ENCODE peak calls at places on chromosomes 3 and 15, in ten cellular contexts. L is mucosa of descending colon, C is heart right ventricle, M is epithelial cell of proximal tubule, F is cardiac muscle cell, V is progenitor cell of endocrine pancreas, S is keratinocyte, Y is suprapubic skin, I is chondrocyte, W is A549. P is an unnamed sample.

GRCh38 chr15:29612701-29613100 is 209.6 kb downstream of the TJP1 start:
- DNase-seq in L (no peak), C (no peak), M (no peak), F (peak), V (no peak), S (no peak), Y (no peak), I (no peak), W (no peak), P (no peak)

GRCh38 chr3:53083496-53083895 is 37.6 kb upstream of the SFMBT1 start:
- DNase-seq in L (no peak), C (peak), M (no peak), F (peak), V (no peak), S (no peak), Y (no peak), I (no peak), W (no peak), P (no peak)

GRCh38 chr3:158845748-158846350 is 44.0 kb downstream of the MFSD1 start:
- DNase-seq in L (no peak), C (peak), M (no peak), F (peak), V (peak), S (no peak), Y (no peak), I (no peak), W (peak), P (no peak)

GRCh38 chr3:73451276-73451973 is 173.3 kb downstream of the PDZRN3 start:
- DNase-seq in L (no peak), C (no peak), M (no peak), F (no peak), V (no peak), S (no peak), Y (no peak), I (no peak), W (no peak), P (no peak)

GRCh38 chr3:114290911-114291901 is 2.6 kb upstream of the TIGIT start:
- DNase-seq in L (peak), C (peak), M (no peak), F (peak), V (peak), S (no peak), Y (peak), I (no peak), W (peak), P (peak)

GRCh38 chr3:3157484-3157883 is 22.0 kb downstream of the CRBN start:
- DNase-seq in L (no peak), C (no peak), M (no peak), F (no peak), V (no peak), S (no peak), Y (no peak), I (no peak), W (no peak), P (no peak)

GRCh38 chr15:65206750-65207149 is 4.5 kb downstream of the CILP start:
- DNase-seq in L (no peak), C (no peak), M (no peak), F (no peak), V (no peak), S (no peak), Y (no peak), I (no peak), W (no peak), P (no peak)

GRCh38 chr3:128367726-128368125 is 99.0 kb downstream of the DNAJB8 start:
- DNase-seq in L (no peak), C (no peak), M (no peak), F (no peak), V (no peak), S (no peak), Y (no peak), I (peak), W (no peak), P (no peak)

GRCh38 chr15:90915808-90916440 is 12.8 kb downstream of the MAN2A2 start:
- DNase-seq in L (peak), C (peak), M (no peak), F (peak), V (no peak), S (no peak), Y (no peak), I (no peak), W (no peak), P (peak)

GRCh38 chr3:4580346-4581019 is 87.3 kb downstream of the ITPR1 start:
- DNase-seq in L (no peak), C (peak), M (no peak), F (no peak), V (no peak), S (no peak), Y (no peak), I (no peak), W (no peak), P (no peak)

GRCh38 chr3:71973337-71974030 is 188.5 kb upstream of the PROK2 start:
- DNase-seq in L (no peak), C (peak), M (no peak), F (no peak), V (no peak), S (no peak), Y (no peak), I (no peak), W (no peak), P (no peak)

GRCh38 chr3:103295974-103296570 is 861.3 kb downstream of the ZPLD1 start:
- DNase-seq in L (no peak), C (no peak), M (no peak), F (peak), V (no peak), S (no peak), Y (no peak), I (no peak), W (no peak), P (no peak)

GRCh38 chr3:120909602-120909878 is 1.5 kb downstream of the STXBP5L start:
- DNase-seq in L (no peak), C (no peak), M (no peak), F (no peak), V (no peak), S (no peak), Y (no peak), I (no peak), W (no peak), P (no peak)

GRCh38 chr3:13879946-13880810 is at the start of gene WNT7A:
- DNase-seq in L (no peak), C (no peak), M (no peak), F (peak), V (peak), S (no peak), Y (peak), I (peak), W (peak), P (no peak)

GRCh38 chr15:37819191-37819590 is 115.2 kb upstream of the TMCO5A start:
- DNase-seq in L (no peak), C (no peak), M (no peak), F (peak), V (no peak), S (no peak), Y (no peak), I (no peak), W (no peak), P (no peak)

GRCh38 chr3:127349501-127350171 is 61.8 kb upstream of the PRR20G start:
- DNase-seq in L (no peak), C (no peak), M (no peak), F (no peak), V (no peak), S (no peak), Y (no peak), I (no peak), W (no peak), P (no peak)

GRCh38 chr3:132521921-132522320 is 75.1 kb upstream of the ACKR4 start:
- DNase-seq in L (no peak), C (no peak), M (no peak), F (peak), V (no peak), S (no peak), Y (no peak), I (no peak), W (no peak), P (no peak)

GRCh38 chr3:195040094-195040493 is 230.9 kb downstream of the XXYLT1 start:
- DNase-seq in L (no peak), C (no peak), M (no peak), F (no peak), V (no peak), S (no peak), Y (peak), I (no peak), W (no peak), P (no peak)

GRCh38 chr3:10848261-10848660 is 32.2 kb downstream of the SLC6A11 start:
- DNase-seq in L (no peak), C (no peak), M (no peak), F (no peak), V (no peak), S (peak), Y (no peak), I (no peak), W (no peak), P (no peak)

GRCh38 chr15:71109130-71109529 is 6.1 kb upstream of the THSD4 start:
- DNase-seq in L (no peak), C (no peak), M (no peak), F (peak), V (no peak), S (no peak), Y (no peak), I (no peak), W (no peak), P (no peak)

DNA sequence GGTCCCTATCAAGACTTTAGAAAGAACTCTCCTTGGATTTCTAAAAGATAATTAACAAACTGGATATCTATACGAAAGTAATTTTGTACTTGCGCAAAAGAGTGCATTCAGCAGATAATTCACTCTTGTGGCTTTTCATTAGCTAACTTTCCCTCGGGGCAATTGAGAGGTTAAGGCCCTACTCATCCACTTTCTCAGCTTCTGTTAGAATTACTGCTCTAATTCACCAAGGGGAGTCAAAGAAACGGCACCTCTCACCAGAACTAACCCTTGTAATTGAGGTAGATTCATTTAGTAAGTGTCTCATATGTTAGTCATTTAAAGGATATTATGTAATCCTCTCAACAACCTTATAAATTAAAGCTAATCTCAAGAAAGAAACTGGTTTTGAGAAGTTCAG is 22.5 kb upstream of the MB21D2 start:
- DNase-seq in L (no peak), C (no peak), M (no peak), F (no peak), V (no peak), S (no peak), Y (no peak), I (no peak), W (no peak), P (no peak)
- TF ChIP-seq CTCF in L (no peak), C (no peak), M (no peak), F (no peak), V (no peak), S (no peak), Y (no peak), I (no peak), W (no peak), P (no peak)

DNA sequence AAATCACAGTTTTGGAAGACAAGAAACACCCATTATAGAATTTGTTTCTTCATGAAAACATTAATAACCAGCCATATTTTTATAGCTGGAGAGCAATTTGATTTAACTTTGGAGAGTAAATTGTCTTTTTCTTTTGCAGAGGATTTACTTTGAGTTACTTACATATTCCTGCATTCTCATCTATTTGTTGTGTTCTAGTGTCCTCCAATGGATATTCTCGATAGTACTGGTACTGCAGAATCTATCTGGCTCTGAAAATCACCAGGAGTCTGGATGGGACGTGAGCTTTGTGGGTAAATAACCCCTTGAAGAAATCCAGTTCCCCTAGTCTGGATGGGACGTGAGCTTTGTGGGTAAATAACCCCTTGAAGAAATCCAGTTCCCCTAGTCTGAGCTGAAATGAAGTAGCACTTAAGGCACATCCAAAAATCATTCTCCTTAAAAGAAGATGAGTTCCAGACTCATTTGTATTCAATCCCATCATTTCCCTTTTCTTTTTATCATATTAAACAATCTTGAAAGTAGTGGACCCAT is 294.1 kb upstream of the UBE2E2 start:
- DNase-seq in L (no peak), C (no peak), M (no peak), F (no peak), V (no peak), S (no peak), Y (no peak), I (no peak), W (no peak), P (no peak)
- TF ChIP-seq CTCF in L (no peak), C (no peak), M (peak), F (no peak), V (no peak), S (no peak), Y (no peak), I (peak), W (no peak), P (no peak)

GRCh38 chr15:63981596-63982320 is 64.5 kb downstream of the DAPK2 start:
- DNase-seq in L (no peak), C (no peak), M (no peak), F (no peak), V (no peak), S (peak), Y (no peak), I (peak), W (no peak), P (no peak)

GRCh38 chr15:63982381-63982854 is 63.9 kb downstream of the DAPK2 start:
- DNase-seq in L (no peak), C (no peak), M (no peak), F (no peak), V (no peak), S (no peak), Y (no peak), I (peak), W (no peak), P (peak)

GRCh38 chr15:63984331-63984730 is 62.0 kb downstream of the DAPK2 start:
- DNase-seq in L (no peak), C (no peak), M (no peak), F (no peak), V (no peak), S (no peak), Y (no peak), I (peak), W (no peak), P (no peak)

GRCh38 chr15:63985221-63986184 is 60.8 kb downstream of the DAPK2 start:
- DNase-seq in L (no peak), C (peak), M (no peak), F (no peak), V (no peak), S (no peak), Y (peak), I (no peak), W (no peak), P (no peak)

DNA sequence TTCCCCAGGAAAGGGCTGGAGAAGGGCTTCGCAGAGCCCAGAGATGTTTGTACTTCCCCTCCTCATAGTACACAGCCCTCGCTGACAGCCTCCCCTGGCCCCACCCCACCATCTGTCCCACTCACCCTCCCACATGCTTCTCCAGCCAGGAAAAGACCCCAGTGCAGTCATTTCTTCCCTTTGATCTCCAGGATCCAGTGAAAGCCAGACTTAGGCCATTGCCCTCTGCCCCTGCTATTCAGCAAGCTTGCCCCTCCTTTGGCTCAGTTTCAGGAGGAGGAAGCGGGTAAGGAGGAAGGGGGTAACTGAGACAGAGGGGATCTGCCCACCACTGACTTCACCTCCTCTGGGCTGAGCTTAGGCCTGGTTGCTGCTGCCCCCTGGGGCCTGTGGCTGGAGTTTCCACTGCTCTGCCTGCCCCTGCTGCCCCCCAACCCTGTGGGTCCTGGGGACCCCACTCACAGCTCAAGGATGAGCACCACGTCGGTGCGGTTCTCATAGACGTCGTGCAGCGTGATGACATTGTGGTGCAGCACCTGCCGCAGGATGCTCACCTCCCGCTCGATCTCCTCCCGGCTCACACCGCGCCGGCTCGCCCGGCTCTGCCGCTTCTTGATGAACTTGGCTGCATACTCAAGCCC is 63.1 kb downstream of the DAPK2 start:
- DNase-seq in L (no peak), C (no peak), M (no peak), F (no peak), V (no peak), S (no peak), Y (no peak), I (peak), W (no peak), P (no peak)
- TF ChIP-seq CTCF in L (no peak), C (no peak), M (peak), F (peak), V (no peak), S (peak), Y (no peak), I (peak), W (no peak), P (no peak)

DNA sequence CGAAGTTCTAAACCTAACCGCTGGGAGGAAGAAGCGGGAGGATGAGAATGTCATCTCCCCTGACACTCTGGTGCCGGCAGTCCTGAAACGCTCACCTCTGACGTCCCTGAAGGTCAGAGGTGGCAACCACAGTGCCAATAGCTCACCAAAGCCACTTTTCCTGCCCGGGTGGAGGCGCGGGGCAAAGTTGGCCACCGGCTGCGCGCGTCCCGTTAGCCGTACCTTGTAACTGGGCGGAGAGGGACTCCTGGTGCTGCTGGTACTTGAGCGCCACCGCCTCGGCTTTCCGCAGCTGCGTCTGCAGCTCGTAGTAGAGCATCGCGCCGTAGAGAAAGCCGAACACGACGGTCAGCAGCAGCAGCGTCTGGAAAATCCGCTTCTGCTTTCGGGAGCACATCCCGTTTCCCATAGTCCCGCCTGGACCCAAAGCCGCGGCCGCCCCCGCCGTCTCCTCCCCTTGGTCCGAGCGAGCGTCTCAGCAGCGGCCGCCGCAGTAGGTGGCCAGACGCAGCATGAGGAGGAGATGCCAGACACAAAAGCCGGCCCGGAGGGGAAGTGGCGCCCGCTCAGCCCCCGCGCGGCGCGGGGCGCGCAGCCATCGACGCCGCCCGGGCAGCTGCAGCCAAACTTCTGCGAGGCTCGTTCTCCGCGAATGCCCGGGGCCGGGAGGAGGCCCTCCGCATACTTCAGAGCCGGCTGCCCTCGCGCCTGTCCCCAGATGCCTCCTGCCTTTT is 680 bp downstream of the GOLIM4 start:
- DNase-seq in L (peak), C (peak), M (no peak), F (peak), V (peak), S (no peak), Y (peak), I (peak), W (peak), P (peak)
- TF ChIP-seq CTCF in L (no peak), C (peak), M (peak), F (peak), V (peak), S (peak), Y (peak), I (peak), W (no peak), P (peak)